ENCODE peak calls at places on chromosomes 1 and 21, in eight cellular contexts. Y is dorsolateral prefrontal cortex, T is mesendoderm, M is NCI-H1105 treated with DMSO at 0.1 percent for 48 hours, B is GM06990, C is body of pancreas, N is AG08395, D is T-helper 1 cell. S is an unnamed sample.

GRCh38 chr1:93172778-93173177 is 7.4 kb downstream of the TMED5 start:
- DNase-seq in Y (no peak), T (peak), M (no peak), B (no peak), C (no peak), N (no peak), D (no peak), S (no peak)

GRCh38 chr21:45357436-45358260 is 47.3 kb upstream of the COL18A1 start:
- DNase-seq in Y (no peak), T (no peak), M (no peak), B (no peak), C (peak), N (no peak), D (no peak), S (no peak)

GRCh38 chr1:47931395-47931794 is 65.8 kb downstream of the TRABD2B start:
- DNase-seq in Y (no peak), T (peak), M (no peak), B (no peak), C (no peak), N (no peak), D (no peak), S (peak)

GRCh38 chr1:59393211-59394180 is 96.6 kb downstream of the FGGY start:
- DNase-seq in Y (no peak), T (peak), M (no peak), B (no peak), C (peak), N (peak), D (no peak), S (no peak)

GRCh38 chr1:183871568-183871967 is 66.6 kb downstream of the RGL1 start:
- DNase-seq in Y (no peak), T (no peak), M (no peak), B (no peak), C (no peak), N (no peak), D (no peak), S (peak)

GRCh38 chr1:231053493-231054162 is 13.6 kb upstream of the FAM89A start:
- DNase-seq in Y (no peak), T (no peak), M (peak), B (no peak), C (peak), N (peak), D (no peak), S (no peak)

GRCh38 chr1:231839999-231840398 is 213.4 kb downstream of the DISC1 start:
- DNase-seq in Y (no peak), T (no peak), M (no peak), B (no peak), C (no peak), N (no peak), D (no peak), S (no peak)

GRCh38 chr1:161192476-161193465 is 6.1 kb downstream of the ADAMTS4 start:
- DNase-seq in Y (peak), T (peak), M (peak), B (no peak), C (peak), N (peak), D (peak), S (peak)

GRCh38 chr1:237562247-237562823 is 328.4 kb downstream of the ZP4 start:
- DNase-seq in Y (no peak), T (peak), M (peak), B (peak), C (no peak), N (peak), D (no peak), S (peak)

GRCh38 chr1:76219589-76219914 is 145.0 kb downstream of the ST6GALNAC3 start:
- DNase-seq in Y (no peak), T (no peak), M (no peak), B (no peak), C (no peak), N (no peak), D (no peak), S (no peak)

GRCh38 chr1:173016409-173016808 is 34.3 kb downstream of the TNFSF18 start:
- DNase-seq in Y (no peak), T (no peak), M (no peak), B (no peak), C (no peak), N (no peak), D (no peak), S (no peak)

GRCh38 chr1:180609643-180610555 is 21.9 kb upstream of the XPR1 start:
- DNase-seq in Y (no peak), T (no peak), M (no peak), B (no peak), C (peak), N (peak), D (no peak), S (peak)

GRCh38 chr1:156619582-156619955 is 354 bp downstream of the HAPLN2 start:
- DNase-seq in Y (no peak), T (no peak), M (no peak), B (no peak), C (no peak), N (no peak), D (no peak), S (no peak)

GRCh38 chr21:33101300-33102005 is 31.5 kb downstream of the OLIG1 start:
- DNase-seq in Y (no peak), T (no peak), M (no peak), B (peak), C (no peak), N (no peak), D (no peak), S (no peak)

GRCh38 chr1:23727362-23727811 is 15.9 kb upstream of the ELOA start:
- DNase-seq in Y (no peak), T (no peak), M (no peak), B (peak), C (peak), N (peak), D (no peak), S (peak)

GRCh38 chr1:174766727-174767126 is 233.0 kb upstream of the CACYBP start:
- DNase-seq in Y (no peak), T (peak), M (no peak), B (no peak), C (no peak), N (no peak), D (no peak), S (no peak)

GRCh38 chr1:33349778-33350610 is 29.1 kb upstream of the A3GALT2 start:
- DNase-seq in Y (peak), T (peak), M (peak), B (peak), C (peak), N (peak), D (peak), S (peak)

GRCh38 chr1:24896596-24897262 is 33.3 kb downstream of the RUNX3 start:
- DNase-seq in Y (peak), T (no peak), M (no peak), B (no peak), C (no peak), N (no peak), D (no peak), S (no peak)

GRCh38 chr1:69313118-69313517 is 254.6 kb upstream of the LRRC7 start:
- DNase-seq in Y (no peak), T (no peak), M (no peak), B (no peak), C (no peak), N (no peak), D (no peak), S (peak)

GRCh38 chr1:94927405-94928175 is 680 bp upstream of the CNN3 start:
- DNase-seq in Y (no peak), T (peak), M (peak), B (no peak), C (peak), N (no peak), D (no peak), S (peak)

GRCh38 chr1:183693521-183693920 is 40.4 kb upstream of the APOBEC4 start:
- DNase-seq in Y (no peak), T (no peak), M (no peak), B (no peak), C (no peak), N (no peak), D (no peak), S (no peak)

GRCh38 chr1:75991497-75992114 is 59.4 kb upstream of the ASB17 start:
- DNase-seq in Y (peak), T (peak), M (peak), B (no peak), C (peak), N (peak), D (peak), S (peak)

GRCh38 chr1:109509176-109510134 is at the start of gene AMIGO1:
- DNase-seq in Y (peak), T (peak), M (peak), B (peak), C (peak), N (peak), D (peak), S (peak)

GRCh38 chr1:28354121-28354520 is 15.4 kb upstream of the PHACTR4 start:
- DNase-seq in Y (no peak), T (no peak), M (no peak), B (no peak), C (no peak), N (peak), D (no peak), S (no peak)